ENCODE peak calls at places on chromosomes 4 and X, in five cellular contexts. V is heart right ventricle, F is GDM1, M is mesenteric fat pad, U is NCI-H1105. D is an unnamed sample.

GRCh38 chr4:60729194-60729593 is 470.9 kb upstream of the ADGRL3 start:
- DNase-seq in F (no peak), V (no peak), U (no peak), M (no peak), D (peak)

GRCh38 chr4:151049430-151049884 is 34.4 kb upstream of the LRBA start:
- DNase-seq in U (no peak), F (no peak), V (no peak), M (no peak), D (no peak)

GRCh38 chr4:113692809-113693411 is 68.6 kb downstream of the CAMK2D start:
- DNase-seq in M (no peak), V (no peak), F (no peak), U (no peak), D (peak)

GRCh38 chr4:7842384-7843279 is 97.0 kb downstream of the AFAP1 start:
- DNase-seq in U (no peak), F (no peak), M (peak), V (peak), D (peak)

GRCh38 chrX:121208563-121208962 is 161.2 kb downstream of the GLUD2 start:
- DNase-seq in M (no peak), V (no peak), U (no peak), F (no peak), D (no peak)

GRCh38 chrX:20432746-20433374 is 166.2 kb upstream of the RPS6KA3 start:
- DNase-seq in F (no peak), U (no peak), M (no peak), V (no peak), D (no peak)

GRCh38 chr4:123554819-123555499 is 158.4 kb downstream of the SPRY1 start:
- DNase-seq in F (no peak), M (no peak), U (no peak), V (peak), D (no peak)

GRCh38 chr4:74032064-74032463 is 6.4 kb downstream of the CXCL3 start:
- DNase-seq in V (peak), F (no peak), U (no peak), M (no peak), D (peak)

GRCh38 chrX:44306336-44306735 is 37.1 kb downstream of the EFHC2 start:
- DNase-seq in V (no peak), M (no peak), U (no peak), F (no peak), D (no peak)

GRCh38 chr4:71609651-71610050 is 174.2 kb downstream of the GC start:
- DNase-seq in V (no peak), M (no peak), U (no peak), F (no peak), D (no peak)

GRCh38 chr4:54165438-54165837 is 63.7 kb upstream of the PDGFRA start:
- DNase-seq in M (no peak), U (no peak), F (no peak), V (no peak), D (peak)

GRCh38 chr4:55864577-55865223 is 11.3 kb downstream of the EXOC1 start:
- DNase-seq in F (no peak), M (no peak), V (no peak), U (no peak), D (no peak)

GRCh38 chr4:12846368-12846767 is 637.8 kb downstream of the RAB28 start:
- DNase-seq in V (no peak), U (no peak), F (no peak), M (no peak), D (no peak)

GRCh38 chrX:39984191-39984956 is 113.4 kb downstream of the BCOR start:
- DNase-seq in V (no peak), M (no peak), U (no peak), F (no peak), D (peak)

GRCh38 chr4:145734576-145735329 is 54.8 kb downstream of the C4orf51 start:
- DNase-seq in U (no peak), V (peak), M (no peak), F (no peak), D (peak)

GRCh38 chr4:77156533-77156911 is 485 bp upstream of the CCNG2 start:
- DNase-seq in V (peak), F (peak), U (peak), M (no peak), D (peak)

GRCh38 chrX:3380603-3381002 is 34.2 kb upstream of the MXRA5 start:
- DNase-seq in M (no peak), U (no peak), V (no peak), F (no peak), D (no peak)

GRCh38 chr4:38113136-38113535 is 152.9 kb downstream of the PTTG2 start:
- DNase-seq in M (no peak), F (no peak), V (no peak), U (no peak), D (no peak)

GRCh38 chr4:56345461-56345860 is 41.8 kb downstream of the AASDH start:
- DNase-seq in V (no peak), U (no peak), M (no peak), F (no peak), D (no peak)

GRCh38 chr4:184529283-184529682 is 54.9 kb upstream of the IRF2 start:
- DNase-seq in U (no peak), F (no peak), V (no peak), M (no peak), D (peak)

GRCh38 chrX:39755152-39756032 is 342.4 kb downstream of the BCOR start:
- DNase-seq in V (peak), M (no peak), U (peak), F (no peak), D (peak)

GRCh38 chr4:6701371-6701770 is 7.7 kb downstream of the S100P start:
- DNase-seq in V (no peak), F (no peak), M (no peak), U (no peak), D (no peak)

GRCh38 chr4:2902126-2902525 is 58.5 kb downstream of the ADD1 start:
- DNase-seq in V (no peak), M (no peak), F (no peak), U (no peak), D (no peak)

GRCh38 chr4:89123418-89123817 is 12.1 kb downstream of the TIGD2 start:
- DNase-seq in M (no peak), V (no peak), U (no peak), F (no peak), D (peak)

GRCh38 chr4:107017681-107018321 is 18.3 kb downstream of the DKK2 start:
- DNase-seq in F (no peak), M (no peak), U (no peak), V (no peak), D (no peak)

GRCh38 chr4:75289843-75290616 is 224.2 kb downstream of the RCHY1 start:
- DNase-seq in M (no peak), U (peak), V (no peak), F (no peak), D (peak)

GRCh38 chrX:40474205-40474626 is 106.6 kb upstream of the ATP6AP2 start:
- DNase-seq in U (no peak), M (no peak), V (peak), F (no peak), D (no peak)

GRCh38 chr4:138177278-138177968 is 64.7 kb downstream of the SLC7A11 start:
- DNase-seq in F (no peak), U (no peak), V (no peak), M (no peak), D (no peak)

GRCh38 chr4:173195132-173195531 is 26.5 kb downstream of the GALNT7 start:
- DNase-seq in V (no peak), F (no peak), U (no peak), M (no peak), D (no peak)

GRCh38 chrX:24646745-24647182 is 383 bp downstream of the PCYT1B start:
- DNase-seq in U (peak), V (no peak), F (no peak), M (no peak), D (peak)

GRCh38 chr4:81814909-81815539 is 343.3 kb upstream of the RASGEF1B start:
- DNase-seq in V (peak), F (no peak), U (no peak), M (no peak), D (no peak)

GRCh38 chr4:166174717-166175510 is 301.9 kb downstream of the TLL1 start:
- DNase-seq in M (no peak), F (no peak), U (no peak), V (no peak), D (peak)

GRCh38 chr4:123250843-123251242 is 145.8 kb upstream of the SPRY1 start:
- DNase-seq in V (peak), U (peak), F (no peak), M (no peak), D (peak)

GRCh38 chr4:41359836-41360213 is 103.1 kb downstream of the UCHL1 start:
- DNase-seq in M (no peak), U (no peak), V (no peak), F (no peak), D (no peak)

GRCh38 chr4:105283501-105283900 is 136.8 kb downstream of the TET2 start:
- DNase-seq in V (no peak), M (no peak), U (no peak), F (no peak), D (peak)

GRCh38 chr4:749771-750666 is 44.4 kb downstream of the PCGF3 start:
- DNase-seq in M (no peak), V (no peak), U (no peak), F (no peak), D (peak)

D was measured in EH.